ENCODE peak calls at places on chromosomes 7 and 10, in four cellular contexts. A is GM23338, W is GM23248, C is MM.1S. X is an unnamed sample. For H3K79me2 and H3K9me2, the result is how much of the 10 kb centered on the place peaks cover.

GRCh38 chr10:72308320-72308987 is 34.7 kb downstream of the DDIT4 start:
- DNase-seq in A (no peak), W (peak), C (peak), X (no peak)

GRCh38 chr10:15370212-15370740 is 813 bp downstream of the FAM171A1 start:
- DNase-seq in A (peak), W (peak), C (no peak), X (no peak)

GRCh38 chr7:142587578-142588191 is 161.6 kb upstream of the PRSS1 start:
- DNase-seq in A (peak), W (peak), C (peak), X (peak)

GRCh38 chr10:71766717-71767419 is 6.5 kb downstream of the VSIR start:
- DNase-seq in A (no peak), W (peak), C (no peak), X (no peak)

GRCh38 chr10:107418411-107418810 is 253.9 kb upstream of the SORCS1 start:
- DNase-seq in A (no peak), W (no peak), C (peak), X (no peak)

GRCh38 chr7:26426096-26426495 is 134.4 kb downstream of the SNX10 start:
- DNase-seq in A (no peak), W (no peak), C (no peak), X (no peak)

GRCh38 chr10:23322082-23322481 is 22.5 kb downstream of the C10orf67 start:
- DNase-seq in A (no peak), W (no peak), C (no peak), X (no peak)

GRCh38 chr7:132386249-132386681 is 190.0 kb downstream of the PLXNA4 start:
- DNase-seq in A (no peak), W (no peak), C (no peak), X (no peak)

GRCh38 chr10:48247680-48248079 is 26.8 kb downstream of the FRMPD2 start:
- DNase-seq in A (peak), W (no peak), C (no peak), X (no peak)

GRCh38 chr7:28008171-28008570 is 172.4 kb downstream of the JAZF1 start:
- DNase-seq in A (no peak), W (no peak), C (no peak), X (no peak)

GRCh38 chr7:117807688-117808087 is 65.6 kb downstream of the CTTNBP2 start:
- DNase-seq in A (no peak), W (no peak), C (no peak), X (no peak)

GRCh38 chr10:79400567-79401004 is 44.8 kb downstream of the ZCCHC24 start:
- DNase-seq in A (peak), W (peak), C (peak), X (peak)

GRCh38 chr7:32958046-32959025 is 1.1 kb downstream of the FKBP9 start:
- DNase-seq in A (peak), W (peak), C (no peak), X (no peak)

GRCh38 chr10:92290076-92290836 is 622 bp downstream of the CPEB3 start:
- DNase-seq in A (peak), W (peak), C (peak), X (no peak)

GRCh38 chr7:112137141-112138101 is 68.8 kb downstream of the DOCK4 start:
- DNase-seq in A (peak), W (no peak), C (no peak), X (no peak)

GRCh38 chr10:114869500-114869899 is 47.9 kb downstream of the FHIP2A start:
- DNase-seq in A (no peak), W (peak), C (no peak), X (no peak)

GRCh38 chr10:61837748-61838055 is 63.8 kb upstream of the ARID5B start:
- DNase-seq in A (no peak), W (no peak), C (no peak), X (no peak)

GRCh38 chr7:34320926-34321609 is 336.9 kb upstream of the NPSR1 start:
- DNase-seq in A (peak), W (peak), C (peak), X (peak)

GRCh38 chr10:35211390-35211789 is 84.7 kb downstream of the CREM start:
- DNase-seq in A (peak), W (no peak), C (no peak), X (no peak)

GRCh38 chr10:63627881-63628296 is 106.7 kb downstream of the REEP3 start:
- DNase-seq in A (no peak), W (no peak), C (no peak), X (no peak)

GRCh38 chr10:35781643-35782035 is 139.5 kb upstream of the FZD8 start:
- DNase-seq in A (peak), W (peak), C (peak), X (peak)

GRCh38 chr10:125158528-125159485 is 1.6 kb downstream of the CTBP2 start:
- DNase-seq in A (no peak), W (peak), C (no peak), X (no peak)

GRCh38 chr10:3487228-3487627 is 297.8 kb downstream of the KLF6 start:
- DNase-seq in A (no peak), W (no peak), C (no peak), X (no peak)

GRCh38 chr7:152512711-152513110 is 76.9 kb upstream of the KMT2C start:
- DNase-seq in A (no peak), W (no peak), C (peak), X (peak)

GRCh38 chr10:74079914-74080590 is 70.6 kb downstream of the AP3M1 start:
- DNase-seq in A (peak), W (peak), C (no peak), X (peak)

GRCh38 chr10:127293640-127294039 is 97.2 kb upstream of the INSYN2A start:
- DNase-seq in A (no peak), W (no peak), C (peak), X (no peak)

GRCh38 chr10:78780551-78780961 is 288.2 kb upstream of the ZMIZ1 start:
- DNase-seq in A (no peak), W (no peak), C (no peak), X (no peak)

GRCh38 chr10:11331706-11332105 is 279.7 kb downstream of the USP6NL start:
- DNase-seq in A (no peak), W (no peak), C (no peak), X (no peak)

GRCh38 chr10:100370976-100371706 is 24.1 kb downstream of the SCD start:
- DNase-seq in A (peak), W (peak), C (peak), X (no peak)

GRCh38 chr10:106548832-106549231 is 615.7 kb downstream of the SORCS1 start:
- DNase-seq in A (no peak), W (no peak), C (no peak), X (no peak)

GRCh38 chr10:28676968-28677888 is at the start of gene BAMBI:
- DNase-seq in A (peak), W (peak), C (peak), X (peak)

GRCh38 chr7:142703655-142704310 is 45.5 kb upstream of the PRSS1 start:
- DNase-seq in A (no peak), W (no peak), C (no peak), X (no peak)

GRCh38 chr7:116526897-116527296 is 2.1 kb downstream of the CAV1 start:
- DNase-seq in A (no peak), W (peak), C (no peak), X (no peak)
- H3K79me2 ChIP-seq in A (under half), W (half or more), C (under half), X (under half)

GRCh38 chr10:6097063-6097462 is 8.2 kb downstream of the RBM17 start:
- DNase-seq in A (peak), W (no peak), C (no peak), X (no peak)
- H3K9me2 ChIP-seq in A (under half), W (under half), C (under half), X (under half)

DNA sequence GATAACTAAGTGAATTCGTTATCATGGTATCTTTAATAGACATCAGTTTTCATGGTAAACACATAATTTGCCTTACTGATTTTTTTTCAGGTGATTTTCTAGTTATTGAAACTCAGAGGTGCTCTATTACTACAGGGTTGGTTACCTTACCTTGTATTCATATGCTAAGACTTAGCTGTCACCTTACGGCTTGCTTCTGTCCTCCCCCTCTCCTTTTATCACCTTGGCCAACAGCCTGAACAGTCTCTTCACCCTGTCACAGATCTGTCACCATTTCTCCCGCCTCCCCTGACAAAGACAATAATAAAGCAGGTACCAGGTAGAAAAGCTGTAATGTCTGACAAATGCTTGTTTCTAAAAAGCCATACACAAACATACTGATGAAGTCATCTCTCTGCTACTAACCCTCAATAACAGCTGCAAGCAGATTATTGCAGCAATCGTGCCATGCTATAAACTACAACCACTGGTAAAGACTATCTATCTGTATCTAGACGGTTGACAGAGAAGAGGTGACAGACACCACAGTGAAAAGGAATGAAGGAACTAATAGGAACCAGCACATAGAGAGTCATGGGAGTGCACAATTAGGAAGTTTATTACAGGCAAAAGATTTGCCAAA is 57.3 kb downstream of the ARHGAP12 start:
- DNase-seq in A (no peak), W (peak), C (no peak), X (no peak)
- H3K79me2 ChIP-seq in A (half or more), W (half or more), C (under half), X (under half)

GRCh38 chr7:2821842-2822507 is 22.1 kb downstream of the GNA12 start:
- DNase-seq in A (no peak), W (peak), C (no peak), X (peak)
- H3K9me2 ChIP-seq in A (under half), W (under half), C (under half), X (under half)

GRCh38 chr7:87016606-87017005 is 42.8 kb downstream of the ELAPOR2 start:
- DNase-seq in A (no peak), W (no peak), C (no peak), X (no peak)
- H3K79me2 ChIP-seq in A (half or more), W (under half), C (under half), X (under half)

GRCh38 chr7:75971961-75972763 is 22.2 kb downstream of the TMEM120A start:
- DNase-seq in A (peak), W (peak), C (no peak), X (no peak)
- H3K9me2 ChIP-seq in A (under half), W (under half), C (under half), X (under half)

DNA sequence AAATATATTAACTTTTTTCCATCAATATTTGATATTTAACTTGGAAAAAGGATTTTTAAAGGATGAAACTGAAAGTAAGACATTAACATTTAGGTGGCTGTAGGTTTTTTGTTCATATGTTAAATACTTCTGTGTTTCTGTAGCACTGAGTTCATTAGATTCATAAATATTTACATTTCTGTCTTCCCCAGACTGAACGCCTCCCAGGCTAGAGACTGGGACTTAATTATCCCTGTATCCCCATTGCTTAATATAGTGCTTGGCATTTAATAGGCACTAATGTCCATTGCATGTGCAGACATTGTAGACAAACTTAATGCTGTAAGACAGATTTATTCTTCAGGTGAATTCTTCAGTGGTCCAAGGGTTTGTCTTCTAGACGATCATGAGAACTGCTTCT is 7.4 kb downstream of the PTPN12 start:
- DNase-seq in A (no peak), W (no peak), C (no peak), X (no peak)
- H3K79me2 ChIP-seq in A (half or more), W (half or more), C (under half), X (under half)

GRCh38 chr10:12946372-12946771 is 55.1 kb downstream of the CCDC3 start:
- DNase-seq in A (no peak), W (no peak), C (no peak), X (no peak)

GRCh38 chr10:12945709-12946359 is 55.7 kb downstream of the CCDC3 start:
- DNase-seq in A (no peak), W (no peak), C (peak), X (peak)

GRCh38 chr10:12947741-12948140 is 53.8 kb downstream of the CCDC3 start:
- DNase-seq in A (no peak), W (no peak), C (no peak), X (no peak)

GRCh38 chr10:12950583-12951128 is 50.9 kb downstream of the CCDC3 start:
- DNase-seq in A (no peak), W (no peak), C (no peak), X (no peak)

GRCh38 chr10:12949248-12949647 is 52.3 kb downstream of the CCDC3 start:
- DNase-seq in A (peak), W (no peak), C (no peak), X (peak)
- H3K9me2 ChIP-seq in A (under half), W (under half), C (under half), X (under half)

GRCh38 chr10:119750391-119751230 is 24.8 kb downstream of the INPP5F start:
- DNase-seq in A (peak), W (peak), C (peak), X (peak)

GRCh38 chr10:119754936-119755335 is 29.1 kb downstream of the INPP5F start:
- DNase-seq in A (no peak), W (no peak), C (no peak), X (no peak)

GRCh38 chr10:119755446-119755845 is 29.6 kb downstream of the INPP5F start:
- DNase-seq in A (no peak), W (no peak), C (no peak), X (no peak)

GRCh38 chr10:119758448-119758847 is 32.6 kb downstream of the INPP5F start:
- DNase-seq in A (no peak), W (no peak), C (no peak), X (no peak)

DNA sequence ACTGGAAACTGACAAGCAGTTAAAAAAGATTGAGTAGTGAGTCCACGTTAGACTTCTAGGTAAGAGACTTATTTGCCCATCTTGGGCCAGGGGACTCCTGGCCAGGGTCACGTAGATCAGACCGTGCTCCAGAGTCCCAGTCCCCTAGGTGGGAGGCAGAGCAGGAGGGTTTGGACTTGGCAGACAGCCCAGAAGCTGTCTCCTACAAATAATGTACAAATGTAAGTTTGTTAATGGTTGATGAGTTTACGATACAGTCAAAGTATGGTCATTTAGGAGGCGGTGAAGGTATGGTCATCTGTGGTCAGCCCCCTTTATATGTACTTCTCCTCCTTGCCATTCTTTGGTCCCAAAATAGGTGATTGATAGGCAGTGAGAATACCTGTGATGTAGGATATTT is 28.2 kb downstream of the INPP5F start:
- DNase-seq in A (no peak), W (no peak), C (no peak), X (no peak)
- H3K79me2 ChIP-seq in A (under half), W (under half), C (under half), X (under half)